ENCODE peak calls at places on chromosomes 3 and 15, in ten cellular contexts. T is ovary, G is A549, I is IMR-90, B is breast epithelium, N is GM12891, E is body of pancreas, U is esophagus muscularis mucosa, O is lower leg skin, W is NB4. D is an unnamed sample.

GRCh38 chr15:64232400-64232799 is 69.6 kb upstream of the PPIB start:
- DNase-seq in T (no peak), G (peak; percentile 46), I (peak; percentile 83), B (no peak), N (no peak), E (no peak), U (no peak), O (no peak), W (no peak), D (no peak)

GRCh38 chr3:8345396-8345795 is 156.2 kb upstream of the LMCD1 start:
- DNase-seq in T (no peak), G (no peak), I (no peak), B (no peak), N (no peak), E (no peak), U (no peak), O (no peak), W (no peak), D (no peak)

GRCh38 chr3:124117486-124117885 is 125.6 kb upstream of the ROPN1 start:
- DNase-seq in T (no peak), G (no peak), I (peak; percentile 82), B (no peak), N (no peak), E (no peak), U (no peak), O (no peak), W (peak; percentile 2), D (peak; percentile 18)

GRCh38 chr3:34008191-34008590 is 209.8 kb downstream of the PDCD6IP start:
- DNase-seq in T (no peak), G (no peak), I (peak; percentile 55), B (no peak), N (no peak), E (no peak), U (peak; percentile 78), O (no peak), W (peak; percentile 70), D (no peak)

GRCh38 chr3:96754128-96754527 is 60.3 kb upstream of the EPHA6 start:
- DNase-seq in T (no peak), G (no peak), I (no peak), B (no peak), N (no peak), E (no peak), U (no peak), O (no peak), W (no peak), D (no peak)

GRCh38 chr15:56491110-56491722 is 26.3 kb upstream of the MNS1 start:
- DNase-seq in T (peak; percentile 68), G (peak; percentile 89), I (peak; percentile 81), B (no peak), N (peak; percentile 23), E (peak; percentile 70), U (no peak), O (peak; percentile 90), W (peak; percentile 77), D (peak; percentile 31)

GRCh38 chr3:159130108-159130507 is 328.3 kb downstream of the MFSD1 start:
- DNase-seq in T (no peak), G (no peak), I (peak; percentile 1), B (no peak), N (no peak), E (peak; percentile 5), U (no peak), O (no peak), W (peak; percentile 16), D (no peak)

GRCh38 chr3:173690542-173690941 is 293.0 kb downstream of the NLGN1 start:
- DNase-seq in T (no peak), G (no peak), I (peak; percentile 6), B (no peak), N (no peak), E (no peak), U (no peak), O (no peak), W (no peak), D (no peak)

GRCh38 chr3:25483456-25483855 is 55.4 kb downstream of the RARB start:
- DNase-seq in T (no peak), G (no peak), I (no peak), B (no peak), N (no peak), E (peak; percentile 2), U (no peak), O (no peak), W (no peak), D (no peak)

GRCh38 chr3:111246967-111247760 is 175.5 kb downstream of the NECTIN3 start:
- DNase-seq in T (no peak), G (peak; percentile 2), I (peak; percentile 91), B (no peak), N (no peak), E (peak; percentile 13), U (no peak), O (no peak), W (no peak), D (peak; percentile 21)

GRCh38 chr15:70133296-70133695 is 35.6 kb upstream of the TLE3 start:
- DNase-seq in T (no peak), G (no peak), I (no peak), B (no peak), N (no peak), E (peak; percentile 42), U (no peak), O (no peak), W (no peak), D (no peak)

GRCh38 chr15:44550256-44550655 is 13.3 kb downstream of the EIF3J start:
- DNase-seq in T (no peak), G (no peak), I (peak; percentile 55), B (no peak), N (no peak), E (no peak), U (no peak), O (no peak), W (no peak), D (no peak)

GRCh38 chr3:23806322-23807160 is 786 bp downstream of the UBE2E1 start:
- DNase-seq in T (peak; percentile 65), G (peak; percentile 32), I (no peak), B (no peak), N (no peak), E (peak; percentile 20), U (no peak), O (peak; percentile 85), W (peak; percentile 45), D (peak; percentile 33)

GRCh38 chr15:80679805-80680175 is 15.3 kb upstream of the ABHD17C start:
- DNase-seq in T (no peak), G (no peak), I (no peak), B (no peak), N (no peak), E (no peak), U (no peak), O (no peak), W (no peak), D (no peak)

GRCh38 chr15:92636950-92637481 is 18.6 kb downstream of the FAM174B start:
- DNase-seq in T (peak; percentile 39), G (no peak), I (no peak), B (peak; percentile 89), N (no peak), E (peak; percentile 95), U (no peak), O (peak; percentile 88), W (no peak), D (no peak)

DNA sequence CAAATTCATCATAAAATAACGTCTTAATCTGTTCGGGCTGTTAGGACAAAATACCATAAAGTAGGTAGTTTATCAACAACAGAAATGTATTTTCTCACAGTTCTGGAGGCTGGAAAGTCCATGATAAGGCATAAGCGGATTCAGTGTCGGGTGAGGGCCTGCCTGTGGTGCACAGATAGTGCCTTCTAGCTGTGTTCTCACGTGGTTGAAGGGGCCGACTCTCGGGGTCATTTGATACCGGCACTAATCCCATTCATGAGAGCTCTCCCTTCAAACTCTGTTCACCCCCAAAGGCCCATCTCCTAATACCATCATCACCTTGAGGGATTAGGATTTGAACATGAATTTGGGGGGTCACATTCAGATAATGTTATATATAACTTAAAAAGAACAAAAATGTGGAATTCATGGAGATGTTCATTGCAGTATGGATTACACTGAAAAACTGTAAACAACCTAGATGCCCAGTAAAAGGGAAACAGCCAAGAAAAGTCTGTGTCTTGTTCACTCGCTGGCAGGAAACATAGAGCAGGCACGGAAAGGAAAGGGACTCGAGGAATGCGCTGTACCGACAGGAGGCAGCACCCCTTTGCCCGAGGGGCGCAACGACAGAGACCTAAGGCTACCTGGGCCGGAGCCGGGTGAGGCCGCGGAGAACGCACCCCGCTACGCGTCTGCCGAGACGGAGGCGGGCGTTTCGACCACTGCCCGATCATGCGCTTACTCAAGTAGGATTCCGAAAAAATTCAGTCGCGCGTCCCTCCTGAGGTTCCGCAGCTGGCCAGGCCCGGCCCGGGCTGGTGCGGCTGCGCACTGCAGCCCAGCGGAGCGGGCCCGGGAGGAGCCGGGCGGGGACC is 1.1 kb upstream of the MAN2A2 start:
- DNase-seq in T (peak; percentile 75), G (peak; percentile 99), I (peak; percentile 78), B (peak; percentile 69), N (peak; percentile 92), E (peak; percentile 81), U (peak; percentile 93), O (peak; percentile 93), W (peak; percentile 92), D (peak; percentile 87)
- TF ChIP-seq POLR2A in T (no peak), G (peak; percentile 91), I (no peak), B (no peak), N (peak; percentile 57), E (peak; percentile 78), U (peak; percentile 30), O (no peak), W (peak; percentile 59), D (peak; percentile 11)

DNA sequence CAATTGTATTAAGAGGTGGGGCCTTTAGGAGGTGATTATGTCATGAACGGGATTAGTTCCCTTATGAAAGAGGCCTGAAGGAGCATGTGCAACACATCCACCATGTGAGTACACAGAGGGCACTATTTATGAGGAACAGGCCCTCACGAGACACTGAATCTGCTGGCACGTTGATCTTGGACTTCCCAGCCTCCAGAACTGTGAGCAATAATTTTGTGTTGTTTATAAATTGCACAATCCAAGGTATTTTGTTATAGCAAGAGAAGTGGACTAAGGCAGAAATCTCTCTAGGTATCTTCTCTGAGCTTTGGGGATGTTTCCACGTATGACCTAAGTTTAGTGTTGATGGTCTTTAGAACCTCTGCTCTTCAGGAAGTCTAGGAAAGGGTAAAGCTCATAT is 149.3 kb upstream of the CBLB start:
- DNase-seq in T (no peak), G (no peak), I (no peak), B (no peak), N (no peak), E (no peak), U (no peak), O (no peak), W (no peak), D (no peak)
- TF ChIP-seq POLR2A in T (no peak), G (no peak), I (no peak), B (no peak), N (no peak), E (no peak), U (no peak), O (no peak), W (no peak), D (no peak)

GRCh38 chr3:128617557-128618397 is 32.8 kb downstream of the RPN1 start:
- DNase-seq in T (peak; percentile 98), G (peak; percentile 90), I (peak; percentile 93), B (peak; percentile 98), N (peak; percentile 100), E (peak; percentile 98), U (peak; percentile 99), O (peak; percentile 100), W (peak; percentile 96), D (peak; percentile 74)
- TF ChIP-seq POLR2A in T (no peak), G (no peak), I (no peak), B (no peak), N (peak; percentile 48), E (peak; percentile 28), U (no peak), O (no peak), W (peak; percentile 21), D (no peak)

DNA sequence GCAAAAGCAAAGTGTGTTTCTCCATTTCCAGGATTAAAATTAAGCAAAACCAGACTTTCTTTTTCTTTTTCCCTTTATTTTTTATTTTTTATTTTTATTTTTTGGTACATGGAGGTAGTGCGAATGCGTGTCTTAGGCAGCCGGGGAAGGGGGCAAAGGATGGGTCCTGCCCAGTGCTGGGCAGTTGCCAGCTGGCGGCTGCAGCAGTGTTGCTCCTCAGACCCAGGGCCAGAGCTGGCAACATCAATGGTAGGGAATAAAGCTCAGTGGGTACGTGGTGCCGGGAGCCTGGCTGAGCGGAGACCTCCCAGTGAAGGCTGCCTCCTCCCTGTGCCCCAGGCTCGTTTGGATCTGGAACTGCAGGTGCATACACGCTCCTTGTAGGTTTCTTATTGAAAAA is 46.3 kb downstream of the POLR2M start:
- DNase-seq in T (peak; percentile 31), G (no peak), I (no peak), B (no peak), N (no peak), E (no peak), U (no peak), O (peak; percentile 62), W (no peak), D (no peak)
- TF ChIP-seq POLR2A in T (no peak), G (no peak), I (no peak), B (no peak), N (no peak), E (no peak), U (no peak), O (no peak), W (no peak), D (no peak)